ENCODE peak calls at places on chromosomes 11 and 22, in four cellular contexts. A is transverse colon, Q is A549, J is PC-3. K is an unnamed sample.

GRCh38 chr22:23383491-23384450 is 196.3 kb downstream of the IGLL1 start:
- DNase-seq in A (no peak), Q (no peak), J (no peak), K (no peak)

GRCh38 chr11:56396047-56396446 is 16.4 kb upstream of the OR5AL1 start:
- DNase-seq in A (no peak), Q (no peak), J (no peak), K (no peak)

GRCh38 chr11:11798586-11799438 is 43.0 kb upstream of the USP47 start:
- DNase-seq in A (peak), Q (peak), J (peak), K (peak)

GRCh38 chr22:29642694-29643093 is 39.3 kb downstream of the NF2 start:
- DNase-seq in A (no peak), Q (no peak), J (no peak), K (no peak)

GRCh38 chr11:70301191-70301590 is 30.7 kb downstream of the PPFIA1 start:
- DNase-seq in A (no peak), Q (no peak), J (no peak), K (no peak)

GRCh38 chr22:26188341-26188740 is 19.1 kb downstream of the SEZ6L start:
- DNase-seq in A (no peak), Q (no peak), J (no peak), K (no peak)

GRCh38 chr11:2100361-2101170 is 38.6 kb downstream of the IGF2 start:
- DNase-seq in A (peak), Q (no peak), J (no peak), K (no peak)

GRCh38 chr11:91686700-91687099 is 537.9 kb upstream of the FAT3 start:
- DNase-seq in A (no peak), Q (no peak), J (peak), K (no peak)

GRCh38 chr22:25735657-25736056 is 6.3 kb upstream of the MYO18B start:
- DNase-seq in A (no peak), Q (no peak), J (no peak), K (no peak)

GRCh38 chr11:123745764-123746451 is 4.4 kb upstream of the ZNF202 start:
- DNase-seq in A (no peak), Q (no peak), J (no peak), K (no peak)

GRCh38 chr22:36239150-36239400 is 252 bp downstream of the APOL2 start:
- DNase-seq in A (no peak), Q (peak), J (no peak), K (no peak)

GRCh38 chr11:128525411-128526243 is 61.7 kb downstream of the ETS1 start:
- DNase-seq in A (no peak), Q (no peak), J (peak), K (no peak)

GRCh38 chr22:31342389-31343125 is 3.6 kb downstream of the PATZ1 start:
- DNase-seq in A (no peak), Q (no peak), J (no peak), K (no peak)
- H3K27ac ChIP-seq in A (peak), Q (no peak), J (no peak), K (no peak)

GRCh38 chr11:134144744-134145143 is 75.9 kb downstream of the JAM3 start:
- DNase-seq in A (no peak), Q (no peak), J (no peak), K (no peak)
- H3K4me3 ChIP-seq in A (no peak), Q (no peak), J (no peak), K (no peak)

DNA sequence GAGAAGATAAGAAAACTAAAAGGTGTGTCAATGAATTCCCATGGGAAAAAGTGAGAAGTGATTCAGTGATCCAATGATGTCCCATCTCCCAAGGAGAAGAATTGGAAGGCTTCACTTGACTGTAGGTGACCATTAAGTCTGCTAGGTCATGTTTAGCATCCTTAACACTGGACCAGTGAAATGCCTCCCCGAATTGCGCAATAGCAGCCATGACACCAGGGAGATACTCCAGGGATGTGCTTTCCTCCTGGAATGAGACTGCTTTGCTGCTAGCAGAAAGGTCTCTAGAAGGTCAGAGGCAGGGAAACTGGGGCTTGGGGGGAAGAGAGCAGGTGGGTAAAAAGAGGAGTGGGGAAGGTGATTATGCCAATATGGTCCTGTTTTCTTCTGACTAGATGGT is 364.3 kb downstream of the OPCML start:
- DNase-seq in A (no peak), Q (no peak), J (no peak), K (no peak)
- TF ChIP-seq CTCF in A (no peak), Q (no peak), J (no peak), K (no peak)

DNA sequence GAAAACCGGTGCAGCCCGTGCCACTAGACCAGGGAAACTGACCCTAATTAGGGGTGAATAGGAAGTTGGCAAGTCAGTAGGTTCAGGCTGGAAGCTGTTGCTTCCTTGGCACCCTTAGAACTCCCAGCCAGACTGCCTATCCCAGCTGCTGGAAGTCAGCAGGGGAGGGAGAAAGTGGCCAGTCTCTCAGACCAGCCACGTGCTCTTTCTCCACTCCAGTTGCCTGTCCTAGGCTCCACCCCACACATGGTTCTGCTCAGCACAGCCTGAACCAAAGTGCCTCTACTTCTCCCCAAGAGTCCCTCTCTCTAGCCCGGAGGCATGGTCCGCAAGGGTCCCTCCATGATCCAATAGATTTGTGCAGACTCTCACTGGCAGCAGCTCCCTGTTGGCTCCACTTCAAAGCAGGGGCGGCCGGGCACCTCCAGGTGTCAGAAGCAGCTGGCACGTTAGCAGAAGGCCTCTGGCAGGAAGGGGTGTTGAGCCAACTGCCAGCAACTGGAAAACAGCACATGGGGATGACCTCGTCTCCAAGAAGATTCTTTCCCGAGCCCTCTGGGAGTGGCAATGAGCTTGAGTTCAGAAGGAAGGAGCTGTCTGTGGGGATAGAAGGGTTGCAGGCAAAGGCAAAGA is 27.7 kb downstream of the ARFGAP2 start:
- DNase-seq in A (no peak), Q (no peak), J (no peak), K (no peak)
- H3K27ac ChIP-seq in A (peak), Q (no peak), J (no peak), K (peak)

DNA sequence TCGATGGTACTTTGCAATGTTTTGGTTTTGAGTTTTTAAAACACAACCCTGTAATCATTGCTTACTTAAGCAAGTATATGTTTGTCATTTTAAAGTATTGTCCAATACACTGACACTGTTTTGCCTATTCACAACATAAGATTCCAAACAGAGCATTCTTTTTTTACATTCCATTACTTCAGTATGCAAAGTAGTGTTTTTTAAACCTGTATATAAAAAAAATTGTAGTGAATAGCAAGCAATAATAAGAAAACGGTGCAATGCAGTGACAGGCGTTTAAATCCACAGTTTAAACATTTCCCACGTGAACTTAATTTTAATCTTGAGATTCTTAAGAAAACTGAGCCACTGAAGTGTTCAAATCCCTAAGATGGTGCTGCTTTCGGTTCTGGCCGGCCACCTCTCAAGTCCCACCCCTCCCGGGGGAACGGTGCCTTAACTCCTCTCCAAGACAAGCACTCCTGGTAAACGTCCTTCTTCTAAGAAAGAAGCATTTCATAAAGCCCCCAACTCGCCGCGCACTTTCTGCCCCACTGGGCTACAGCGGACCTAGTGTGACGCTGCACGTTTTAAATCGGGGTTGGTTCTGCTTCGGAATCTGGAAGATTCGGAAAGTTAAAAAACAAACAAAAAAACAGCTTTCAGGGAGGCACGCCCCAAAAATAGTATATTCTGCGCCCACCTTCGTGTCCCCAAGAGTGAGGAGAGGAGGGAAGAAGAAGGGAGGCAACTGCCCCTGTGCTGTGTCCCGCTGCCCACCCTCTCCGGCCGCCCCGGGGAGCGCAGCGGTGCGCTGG is 2.9 kb downstream of the PGR start:
- DNase-seq in A (no peak), Q (no peak), J (no peak), K (peak)
- H3K4me3 ChIP-seq in A (peak), Q (peak), J (no peak), K (peak)

GRCh38 chr11:64762277-64762915 is 2.6 kb upstream of the PYGM start:
- DNase-seq in A (no peak), Q (no peak), J (peak), K (no peak)
- TF ChIP-seq CTCF in A (no peak), Q (no peak), J (no peak), K (no peak)

DNA sequence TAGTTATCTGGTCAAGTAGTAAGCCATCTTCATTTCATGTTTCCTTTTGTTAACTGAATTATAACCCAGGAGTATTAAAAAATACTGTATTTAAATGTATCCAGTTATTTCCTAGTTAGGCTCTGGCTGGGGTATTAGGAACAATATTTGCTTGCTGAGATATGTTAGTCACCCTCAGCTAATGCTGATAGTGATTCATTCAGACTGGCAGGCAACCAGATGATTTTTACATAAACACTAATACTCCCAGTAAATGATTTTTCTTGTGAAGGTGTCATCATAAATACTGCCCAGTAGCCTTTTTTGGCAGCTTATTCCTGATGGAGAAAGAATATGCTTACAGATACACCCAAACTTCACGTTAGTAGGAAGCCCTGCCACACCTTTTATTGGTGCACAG is 8.1 kb downstream of the YWHAH start:
- DNase-seq in A (no peak), Q (peak), J (peak), K (no peak)
- H3K27ac ChIP-seq in A (peak), Q (no peak), J (peak), K (peak)

DNA sequence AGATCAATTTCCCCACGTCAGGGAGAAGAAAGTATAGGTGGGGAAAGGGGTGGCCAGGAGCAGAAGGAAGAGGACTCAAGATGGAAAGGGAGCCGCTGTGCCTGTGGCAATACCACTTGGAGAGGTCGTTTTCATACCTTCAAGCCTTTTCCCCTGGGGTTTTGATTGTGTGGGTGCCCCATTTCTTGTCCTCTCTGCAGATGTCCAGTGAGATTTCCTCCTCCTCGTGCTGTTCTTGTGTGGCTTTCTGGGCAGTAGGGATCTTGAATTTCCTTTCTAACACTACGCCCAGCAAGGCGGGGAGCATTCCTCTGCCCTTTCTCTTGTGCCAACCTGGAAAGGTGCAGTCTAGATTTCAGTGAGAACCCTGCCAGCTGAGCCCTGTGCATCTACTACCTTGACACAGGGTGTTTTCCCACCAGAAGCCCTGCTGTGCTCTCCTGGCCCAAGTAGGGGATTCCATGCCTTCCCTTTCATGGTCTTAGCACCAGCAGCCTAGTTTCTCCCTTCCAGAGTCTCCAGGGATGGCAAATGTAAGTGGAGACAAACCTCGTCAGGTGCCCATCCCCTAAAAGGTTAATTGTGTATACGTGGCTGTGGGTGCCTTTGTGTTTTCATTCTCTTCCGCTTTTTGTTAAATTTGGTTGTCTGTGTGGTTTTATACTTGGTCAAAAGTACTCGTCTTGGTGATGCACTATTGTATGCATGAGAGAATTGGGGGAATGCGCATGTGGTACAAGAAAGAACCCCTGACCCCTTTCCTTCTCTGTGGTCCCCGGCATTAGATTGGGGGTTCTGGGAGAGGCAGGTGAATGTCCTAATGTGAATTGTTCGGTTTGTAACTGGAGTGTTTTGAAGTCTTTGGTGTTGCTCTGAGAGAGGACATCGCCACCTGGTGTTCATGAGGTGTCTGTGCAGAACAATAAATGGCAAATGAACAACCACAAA is 71.4 kb upstream of the MPEG1 start:
- DNase-seq in A (peak), Q (peak), J (peak), K (peak)
- H3K4me3 ChIP-seq in A (no peak), Q (no peak), J (no peak), K (no peak)

GRCh38 chr11:75577198-75577597 is 15.1 kb downstream of the SERPINH1 start:
- DNase-seq in A (peak), Q (peak), J (peak), K (no peak)
- TF ChIP-seq CTCF in A (peak), Q (peak), J (peak), K (peak)

GRCh38 chr11:111819161-111820058 is 52.0 kb downstream of the ALG9 start:
- DNase-seq in A (peak), Q (no peak), J (no peak), K (no peak)
- H3K27ac ChIP-seq in A (peak), Q (no peak), J (no peak), K (peak)

K was measured in right atrium auricular region.